ENCODE peak calls at places on chromosomes 13 and 19, in eight cellular contexts. M is stimulated activated CD8-positive, alpha-beta memory T cell treated with anti-CD3 and anti-CD28 coated beads, Interleukin-15, amount 100 ng/mL, for 48 hours; U is GDM1; T is NCI-H187 treated with DMSO at 0.1 percent for 48 hours; W is EH; V is OCI-LY7; Q is naive thymus-derived CD4-positive, alpha-beta T cell; A is EL. R is an unnamed sample.

GRCh38 chr13:48625396-48626076 is 28.2 kb upstream of the CYSLTR2 start:
- DNase-seq in M (no peak), U (no peak), T (no peak), W (no peak), V (no peak), Q (no peak), A (no peak), R (no peak)

GRCh38 chr13:112690242-112690943 is 555 bp downstream of the ATP11A start:
- DNase-seq in M (no peak), U (no peak), T (no peak), W (peak; percentile 31), V (peak; percentile 48), Q (peak; percentile 15), A (peak; percentile 45), R (peak; percentile 34)

GRCh38 chr13:45142440-45143345 is 22.4 kb downstream of the GTF2F2 start:
- DNase-seq in M (no peak), U (no peak), T (no peak), W (peak; percentile 22), V (no peak), Q (no peak), A (peak; percentile 8), R (no peak)

GRCh38 chr13:112587359-112587766 is 590 bp downstream of the TUBGCP3 start:
- DNase-seq in M (peak; percentile 67), U (peak; percentile 87), T (no peak), W (peak; percentile 92), V (peak; percentile 53), Q (peak; percentile 32), A (peak; percentile 92), R (peak; percentile 73)

GRCh38 chr13:113152894-113153809 is 5.3 kb upstream of the PROZ start:
- DNase-seq in M (no peak), U (no peak), T (no peak), W (no peak), V (peak; percentile 4), Q (no peak), A (no peak), R (no peak)

GRCh38 chr19:19997656-19998268 is 41.5 kb downstream of the ZNF682 start:
- DNase-seq in M (no peak), U (no peak), T (no peak), W (no peak), V (peak; percentile 56), Q (peak; percentile 3), A (no peak), R (peak; percentile 32)

GRCh38 chr19:51060973-51061372 is 3.9 kb downstream of the KLK13 start:
- DNase-seq in M (no peak), U (no peak), T (no peak), W (no peak), V (no peak), Q (no peak), A (no peak), R (no peak)

GRCh38 chr13:32284927-32285632 is 30.1 kb downstream of the ZAR1L start:
- DNase-seq in M (no peak), U (no peak), T (no peak), W (peak; percentile 90), V (no peak), Q (no peak), A (peak; percentile 80), R (no peak)

GRCh38 chr13:113836917-113837553 is 26.8 kb downstream of the GAS6 start:
- DNase-seq in M (no peak), U (peak; percentile 25), T (no peak), W (peak; percentile 94), V (no peak), Q (no peak), A (peak; percentile 78), R (peak; percentile 41)

GRCh38 chr13:47288546-47288945 is 391.7 kb upstream of the HTR2A start:
- DNase-seq in M (no peak), U (no peak), T (no peak), W (peak; percentile 36), V (no peak), Q (no peak), A (no peak), R (no peak)

GRCh38 chr19:34241513-34242337 is 12.6 kb upstream of the GARRE1 start:
- DNase-seq in M (no peak), U (no peak), T (no peak), W (peak; percentile 16), V (peak; percentile 89), Q (no peak), A (no peak), R (peak; percentile 36)

GRCh38 chr13:48317511-48317981 is 14.0 kb downstream of the RB1 start:
- DNase-seq in M (no peak), U (no peak), T (no peak), W (no peak), V (no peak), Q (no peak), A (no peak), R (no peak)

GRCh38 chr19:11421607-11422098 is 2.5 kb upstream of the RGL3 start:
- DNase-seq in M (no peak), U (no peak), T (no peak), W (peak; percentile 27), V (peak; percentile 88), Q (no peak), A (peak; percentile 17), R (no peak)

GRCh38 chr19:17718988-17719711 is at the start of gene MAP1S:
- DNase-seq in M (peak; percentile 56), U (peak; percentile 56), T (no peak), W (peak; percentile 57), V (peak; percentile 81), Q (peak; percentile 26), A (peak; percentile 64), R (peak; percentile 67)

GRCh38 chr19:38850976-38851621 is 1.3 kb upstream of the HNRNPL start:
- DNase-seq in M (no peak), U (no peak), T (no peak), W (no peak), V (no peak), Q (peak; percentile 35), A (no peak), R (no peak)

GRCh38 chr19:52140077-52140710 is 456 bp upstream of the ZNF616 start:
- DNase-seq in M (no peak), U (no peak), T (no peak), W (no peak), V (no peak), Q (no peak), A (no peak), R (no peak)

GRCh38 chr19:6739390-6739883 is at the start of gene TRIP10:
- DNase-seq in M (peak; percentile 66), U (peak; percentile 59), T (no peak), W (peak; percentile 82), V (peak; percentile 96), Q (peak; percentile 68), A (peak; percentile 76), R (peak; percentile 63)

GRCh38 chr19:10960314-10961072 is at the start of gene SMARCA4:
- DNase-seq in M (peak; percentile 98), U (peak; percentile 99), T (peak; percentile 20), W (peak; percentile 96), V (peak; percentile 99), Q (peak; percentile 98), A (peak; percentile 96), R (peak; percentile 93)

GRCh38 chr19:39736088-39736487 is 1.7 kb downstream of the CLC start:
- DNase-seq in M (no peak), U (no peak), T (no peak), W (no peak), V (no peak), Q (no peak), A (no peak), R (peak; percentile 40)

GRCh38 chr19:57648336-57649003 is 15.5 kb downstream of the ZNF211 start:
- DNase-seq in M (no peak), U (no peak), T (no peak), W (no peak), V (no peak), Q (no peak), A (no peak), R (no peak)

GRCh38 chr13:52454459-52454824 is 836 bp upstream of the CKAP2 start:
- DNase-seq in M (no peak), U (peak; percentile 49), T (peak; percentile 72), W (no peak), V (peak; percentile 77), Q (no peak), A (peak; percentile 9), R (peak; percentile 73)

GRCh38 chr19:39246951-39247669 is 1.5 kb downstream of the IFNL4 start:
- DNase-seq in M (no peak), U (no peak), T (no peak), W (peak; percentile 28), V (no peak), Q (peak; percentile 12), A (peak; percentile 15), R (no peak)

GRCh38 chr19:18208098-18208951 is 4.5 kb upstream of the RAB3A start:
- DNase-seq in M (no peak), U (no peak), T (no peak), W (peak; percentile 91), V (peak; percentile 62), Q (peak; percentile 25), A (peak; percentile 83), R (peak; percentile 40)

GRCh38 chr13:74166286-74166685 is 32.1 kb upstream of the KLF12 start:
- DNase-seq in M (no peak), U (no peak), T (no peak), W (peak; percentile 6), V (no peak), Q (no peak), A (peak; percentile 4), R (no peak)

GRCh38 chr13:79290595-79291244 is 115.3 kb downstream of the RBM26 start:
- DNase-seq in M (no peak), U (no peak), T (no peak), W (no peak), V (no peak), Q (no peak), A (no peak), R (no peak)

GRCh38 chr13:30520571-30520970 is 54.8 kb upstream of the HMGB1 start:
- DNase-seq in M (no peak), U (no peak), T (no peak), W (peak; percentile 65), V (no peak), Q (no peak), A (peak; percentile 57), R (no peak)

GRCh38 chr19:44212865-44213346 is 574 bp downstream of the ZNF227 start:
- DNase-seq in M (no peak), U (no peak), T (no peak), W (peak; percentile 49), V (no peak), Q (no peak), A (peak; percentile 55), R (no peak)

GRCh38 chr19:44719262-44719701 is 20.3 kb downstream of the CEACAM16 start:
- DNase-seq in M (no peak), U (no peak), T (no peak), W (no peak), V (no peak), Q (no peak), A (no peak), R (no peak)

GRCh38 chr19:10763828-10764339 is 46.0 kb downstream of the DNM2 start:
- DNase-seq in M (no peak), U (no peak), T (no peak), W (no peak), V (no peak), Q (no peak), A (no peak), R (no peak)

GRCh38 chr13:23715762-23716235 is 145.6 kb downstream of the TNFRSF19 start:
- DNase-seq in M (no peak), U (no peak), T (no peak), W (peak; percentile 31), V (peak; percentile 26), Q (no peak), A (peak; percentile 20), R (no peak)

GRCh38 chr13:106594986-106595385 is 27.0 kb upstream of the ARGLU1 start:
- DNase-seq in M (no peak), U (no peak), T (no peak), W (no peak), V (no peak), Q (no peak), A (no peak), R (no peak)

GRCh38 chr13:37414667-37415066 is 183.9 kb downstream of the POSTN start:
- DNase-seq in M (no peak), U (no peak), T (no peak), W (no peak), V (no peak), Q (no peak), A (no peak), R (no peak)

GRCh38 chr13:26384587-26384986 is 130.7 kb downstream of the CDK8 start:
- DNase-seq in M (no peak), U (no peak), T (no peak), W (no peak), V (no peak), Q (no peak), A (no peak), R (no peak)

GRCh38 chr13:100314132-100314910 is 225.4 kb downstream of the PCCA start:
- DNase-seq in M (no peak), U (no peak), T (no peak), W (no peak), V (no peak), Q (no peak), A (no peak), R (no peak)

R was measured in KBM-7.